ENCODE peak calls at places on chromosome 1, in nine cellular contexts. J is adrenal gland, R is body of pancreas, H is endothelial cell of umbilical vein, U is heart left ventricle, A is K562, F is stomach, V is IMR-90, W is A549. M is an unnamed sample.

GRCh38 chr1:23343246-23344110 is 606 bp downstream of the HNRNPR start:
- DNase-seq in J (peak; percentile 53), R (no peak), H (peak; percentile 53), U (no peak), A (peak; percentile 73), F (peak; percentile 29), V (peak; percentile 82), W (no peak), M (peak; percentile 55)

GRCh38 chr1:192435704-192436103 is 118.9 kb downstream of the RGS21 start:
- DNase-seq in J (no peak), R (no peak), H (no peak), U (no peak), A (peak; percentile 25), F (no peak), V (no peak), W (no peak), M (no peak)

GRCh38 chr1:107359472-107360241 is 218.8 kb downstream of the NTNG1 start:
- DNase-seq in J (no peak), R (no peak), H (no peak), U (no peak), A (no peak), F (no peak), V (no peak), W (no peak), M (no peak)

GRCh38 chr1:222889445-222889844 is 74.6 kb downstream of the DISP1 start:
- DNase-seq in J (no peak), R (no peak), H (peak; percentile 34), U (no peak), A (no peak), F (no peak), V (no peak), W (no peak), M (no peak)

GRCh38 chr1:234707641-234708040 is 97.7 kb upstream of the IRF2BP2 start:
- DNase-seq in J (no peak), R (no peak), H (peak; percentile 30), U (no peak), A (no peak), F (no peak), V (peak; percentile 67), W (no peak), M (peak; percentile 51)

GRCh38 chr1:50268049-50268448 is 155.2 kb downstream of the DMRTA2 start:
- DNase-seq in J (no peak), R (no peak), H (no peak), U (no peak), A (peak; percentile 26), F (no peak), V (no peak), W (no peak), M (peak; percentile 22)

GRCh38 chr1:94676686-94677085 is 135.1 kb upstream of the F3 start:
- DNase-seq in J (no peak), R (peak; percentile 58), H (no peak), U (no peak), A (no peak), F (peak; percentile 78), V (no peak), W (no peak), M (no peak)

GRCh38 chr1:210448293-210448892 is 119.7 kb downstream of the HHAT start:
- DNase-seq in J (peak; percentile 17), R (peak; percentile 12), H (peak; percentile 62), U (no peak), A (peak; percentile 44), F (no peak), V (peak; percentile 69), W (peak; percentile 36), M (peak; percentile 54)

GRCh38 chr1:16120940-16121410 is 34.9 kb downstream of the EPHA2 start:
- DNase-seq in J (no peak), R (peak; percentile 40), H (no peak), U (no peak), A (no peak), F (peak; percentile 59), V (no peak), W (no peak), M (no peak)

GRCh38 chr1:96538883-96539282 is 182.7 kb upstream of the PTBP2 start:
- DNase-seq in J (peak; percentile 42), R (no peak), H (no peak), U (peak; percentile 37), A (no peak), F (no peak), V (peak; percentile 94), W (no peak), M (no peak)

GRCh38 chr1:167687919-167688519 is 33.8 kb upstream of the MPZL1 start:
- DNase-seq in J (peak; percentile 60), R (peak; percentile 81), H (peak; percentile 86), U (peak; percentile 74), A (peak; percentile 89), F (peak; percentile 84), V (peak; percentile 78), W (peak; percentile 78), M (peak; percentile 81)

GRCh38 chr1:26318338-26319064 is 743 bp downstream of the CD52 start:
- DNase-seq in J (peak; percentile 39), R (no peak), H (no peak), U (no peak), A (peak; percentile 54), F (no peak), V (no peak), W (no peak), M (peak; percentile 20)

GRCh38 chr1:96049759-96050409 is 671.7 kb upstream of the PTBP2 start:
- DNase-seq in J (no peak), R (no peak), H (no peak), U (no peak), A (no peak), F (no peak), V (no peak), W (no peak), M (peak; percentile 55)

GRCh38 chr1:234605983-234606730 is 3.8 kb downstream of the IRF2BP2 start:
- DNase-seq in J (peak; percentile 66), R (peak; percentile 56), H (peak; percentile 67), U (peak; percentile 47), A (peak; percentile 46), F (peak; percentile 53), V (peak; percentile 62), W (no peak), M (peak; percentile 78)

GRCh38 chr1:169031566-169032224 is 74.8 kb upstream of the ATP1B1 start:
- DNase-seq in J (no peak), R (no peak), H (no peak), U (no peak), A (no peak), F (peak; percentile 70), V (no peak), W (no peak), M (no peak)

GRCh38 chr1:56578963-56579875 is at the start of gene PLPP3:
- DNase-seq in J (peak; percentile 89), R (peak; percentile 86), H (peak; percentile 94), U (peak; percentile 87), A (peak; percentile 16), F (peak; percentile 87), V (peak; percentile 94), W (peak; percentile 81), M (peak; percentile 19)

GRCh38 chr1:56578664-56578962 is 750 bp downstream of the PLPP3 start:
- DNase-seq in J (no peak), R (no peak), H (no peak), U (peak; percentile 40), A (no peak), F (no peak), V (no peak), W (peak; percentile 9), M (no peak)

GRCh38 chr1:56576880-56577858 is 2.2 kb downstream of the PLPP3 start:
- DNase-seq in J (peak; percentile 17), R (no peak), H (peak; percentile 74), U (no peak), A (peak; percentile 10), F (no peak), V (peak; percentile 40), W (peak; percentile 39), M (peak; percentile 20)

GRCh38 chr1:56575865-56576264 is 3.5 kb downstream of the PLPP3 start:
- DNase-seq in J (no peak), R (no peak), H (peak; percentile 38), U (no peak), A (no peak), F (no peak), V (no peak), W (no peak), M (no peak)

GRCh38 chr1:56577859-56578663 is 1.3 kb downstream of the PLPP3 start:
- DNase-seq in J (peak; percentile 39), R (peak; percentile 74), H (peak; percentile 72), U (peak; percentile 50), A (no peak), F (peak; percentile 84), V (peak; percentile 61), W (peak; percentile 16), M (peak; percentile 12)
- TF ChIP-seq POLR2A in J (peak; percentile 10), R (peak; percentile 77), H (no peak), U (no peak), A (no peak), F (no peak), V (no peak), W (no peak), M (no peak)

GRCh38 chr1:153307221-153307600 is 5.5 kb downstream of the PGLYRP3 start:
- DNase-seq in J (no peak), R (no peak), H (no peak), U (no peak), A (no peak), F (no peak), V (no peak), W (no peak), M (no peak)
- H3K4me3 ChIP-seq in J (no peak overlapping the region), R (no peak overlapping the region), H (no peak overlapping the region), U (no peak overlapping the region), A (no peak overlapping the region), F (no peak overlapping the region), V (no peak overlapping the region), W (no peak overlapping the region), M (no peak overlapping the region)

DNA sequence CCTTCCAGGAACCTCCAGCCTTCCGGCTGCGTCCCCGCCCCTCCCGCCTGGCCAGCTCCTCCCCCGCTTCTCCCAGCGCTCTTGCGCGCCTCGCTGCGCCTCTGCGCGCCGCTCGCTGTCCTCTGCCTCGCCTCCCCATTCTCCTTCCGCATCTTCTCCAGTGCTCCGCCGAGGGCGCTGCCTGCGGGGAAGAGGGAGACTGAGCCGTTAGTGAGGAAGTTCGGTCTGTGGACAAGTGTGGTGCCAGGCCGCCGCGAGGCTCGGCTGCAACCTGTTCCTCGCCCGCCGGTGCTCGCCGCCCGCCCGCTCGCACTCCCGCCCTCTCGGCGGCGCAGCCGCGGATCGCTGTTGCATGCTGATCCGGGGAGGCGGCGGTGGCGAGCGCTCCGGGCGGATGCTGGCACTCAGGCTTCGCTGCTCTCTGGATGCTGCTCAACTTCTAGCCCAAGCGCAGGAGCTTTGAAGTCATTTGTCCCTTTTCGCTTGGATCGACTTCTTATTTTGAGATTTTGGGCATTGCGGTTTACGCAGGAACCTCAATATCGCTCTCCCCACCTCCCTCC is 715 bp upstream of the CACNA1E start:
- DNase-seq in J (no peak), R (no peak), H (no peak), U (peak; percentile 26), A (peak; percentile 36), F (peak; percentile 41), V (peak; percentile 0), W (no peak), M (peak; percentile 58)
- TF ChIP-seq CTCF in J (no peak), R (no peak), H (no peak), U (no peak), A (no peak), F (no peak), V (no peak), W (no peak), M (no peak)

DNA sequence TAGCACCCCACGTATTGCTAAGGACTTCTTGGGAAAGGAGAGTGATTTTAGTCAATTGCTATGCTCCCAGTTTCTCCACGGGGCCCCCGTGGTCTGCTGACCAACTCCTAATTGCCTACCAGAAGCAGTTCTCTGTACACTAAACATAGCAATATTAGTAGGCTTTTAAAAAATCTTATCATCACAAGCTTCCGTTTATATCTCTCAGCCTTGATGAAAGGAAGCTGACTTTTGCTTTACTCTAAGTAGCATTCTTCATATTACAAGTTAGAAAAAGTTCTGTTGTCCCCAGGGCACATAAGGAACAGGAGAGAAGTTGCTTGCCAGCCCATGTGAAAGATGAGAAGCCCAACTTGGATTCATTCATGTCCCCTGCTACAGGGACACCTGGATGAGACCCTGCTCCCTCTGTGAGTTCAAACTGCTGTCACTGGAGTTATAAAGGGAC is 29.3 kb downstream of the TGFB2 start:
- DNase-seq in J (no peak), R (no peak), H (no peak), U (no peak), A (no peak), F (no peak), V (peak; percentile 44), W (no peak), M (no peak)
- TF ChIP-seq POLR2A in J (no peak), R (no peak), H (no peak), U (no peak), A (no peak), F (no peak), V (no peak), W (no peak), M (no peak)